ENCODE peak calls at places on chromosomes 1 and 21, in four cellular contexts. O is stimulated activated CD8-positive, alpha-beta memory T cell treated with anti-CD3 and anti-CD28 coated beads, Interleukin-15, amount 100 ng/mL, for 24 hours; C is NCI-H526; J is CD8-positive, alpha-beta memory T cell. K is an unnamed sample.

GRCh38 chr1:248858096-248858890 is 592 bp downstream of the ZNF692 start:
- DNase-seq in C (peak; percentile 75), O (no peak), J (no peak), K (peak; percentile 72)

GRCh38 chr1:77565321-77565720 is 117.1 kb downstream of the ZZZ3 start:
- DNase-seq in C (no peak), J (no peak), O (no peak), K (no peak)

GRCh38 chr21:41726058-41726558 is 40.7 kb downstream of the RIPK4 start:
- DNase-seq in O (no peak), C (no peak), J (no peak), K (no peak)

GRCh38 chr1:91282695-91283420 is 121.8 kb downstream of the HFM1 start:
- DNase-seq in C (peak; percentile 79), J (peak; percentile 5), O (no peak), K (peak; percentile 69)

GRCh38 chr1:32939655-32940371 is 24.8 kb downstream of the RNF19B start:
- DNase-seq in O (no peak), J (no peak), C (no peak), K (peak; percentile 87)

GRCh38 chr1:58781541-58782307 is 2.1 kb downstream of the JUN start:
- DNase-seq in C (peak; percentile 72), O (peak; percentile 27), J (peak; percentile 42), K (peak; percentile 73)

GRCh38 chr21:26385721-26386120 is 187.4 kb downstream of the CYYR1 start:
- DNase-seq in C (no peak), O (no peak), J (no peak), K (no peak)

GRCh38 chr1:55310517-55310927 is 95.4 kb upstream of the USP24 start:
- DNase-seq in O (no peak), J (no peak), C (no peak), K (peak; percentile 98)

GRCh38 chr1:94966033-94966432 is 39.1 kb upstream of the CNN3 start:
- DNase-seq in O (no peak), J (no peak), C (no peak), K (no peak)

GRCh38 chr1:21503706-21504377 is 5.4 kb upstream of the ALPL start:
- DNase-seq in O (no peak), J (no peak), C (no peak), K (no peak)

GRCh38 chr1:46404482-46405203 is 10.5 kb downstream of the FAAH start:
- DNase-seq in O (no peak), C (no peak), J (no peak), K (no peak)